ENCODE peak calls at places on chromosomes 11 and 22, in seven cellular contexts. M is heart left ventricle, I is A549, Y is uterus, V is ovary, J is endodermal cell, C is AG04450. L is an unnamed sample.

GRCh38 chr11:71156301-71156700 is 96.1 kb downstream of the SHANK2 start:
- DNase-seq in J (no peak), V (no peak), Y (no peak), C (no peak), M (no peak), I (no peak), L (no peak)

GRCh38 chr11:68601147-68601546 is 83.2 kb upstream of the GAL start:
- DNase-seq in Y (no peak), M (no peak), I (no peak), V (no peak), J (no peak), C (no peak), L (no peak)

GRCh38 chr22:37601540-37602442 is 6.8 kb upstream of the GGA1 start:
- DNase-seq in Y (no peak), C (no peak), V (no peak), J (peak; percentile 93), M (no peak), I (no peak), L (no peak)

GRCh38 chr11:64305691-64306562 is 603 bp downstream of the ESRRA start:
- DNase-seq in M (peak; percentile 77), C (no peak), J (peak; percentile 94), I (peak; percentile 38), Y (peak; percentile 66), V (peak; percentile 67), L (no peak)

GRCh38 chr22:40008726-40009125 is 14.0 kb downstream of the FAM83F start:
- DNase-seq in Y (no peak), I (no peak), C (no peak), M (no peak), J (no peak), V (no peak), L (no peak)

GRCh38 chr11:19553683-19554333 is 158.8 kb upstream of the NAV2 start:
- DNase-seq in V (peak; percentile 52), M (peak; percentile 80), I (peak; percentile 57), C (peak; percentile 44), Y (peak; percentile 67), J (peak; percentile 94), L (peak; percentile 87)

GRCh38 chr22:38403806-38404205 is 51.2 kb downstream of the KCNJ4 start:
- DNase-seq in J (peak; percentile 45), V (no peak), I (no peak), Y (no peak), C (no peak), M (no peak), L (no peak)

GRCh38 chr22:22703715-22704114 is 59.3 kb downstream of the GGTLC2 start:
- DNase-seq in I (peak; percentile 18), M (no peak), J (no peak), V (no peak), Y (no peak), C (no peak), L (no peak)

GRCh38 chr11:10916674-10917073 is 58.8 kb upstream of the ZBED5 start:
- DNase-seq in V (no peak), Y (no peak), J (no peak), C (no peak), I (no peak), M (no peak), L (no peak)

GRCh38 chr11:69475141-69475865 is 6.2 kb upstream of the LINC01488 start:
- DNase-seq in I (no peak), Y (no peak), J (no peak), M (no peak), V (no peak), C (no peak), L (no peak)

GRCh38 chr22:17258015-17258827 is 39.0 kb upstream of the ADA2 start:
- DNase-seq in I (no peak), M (peak; percentile 80), C (no peak), J (peak; percentile 91), Y (peak; percentile 63), V (no peak), L (no peak)

DNA sequence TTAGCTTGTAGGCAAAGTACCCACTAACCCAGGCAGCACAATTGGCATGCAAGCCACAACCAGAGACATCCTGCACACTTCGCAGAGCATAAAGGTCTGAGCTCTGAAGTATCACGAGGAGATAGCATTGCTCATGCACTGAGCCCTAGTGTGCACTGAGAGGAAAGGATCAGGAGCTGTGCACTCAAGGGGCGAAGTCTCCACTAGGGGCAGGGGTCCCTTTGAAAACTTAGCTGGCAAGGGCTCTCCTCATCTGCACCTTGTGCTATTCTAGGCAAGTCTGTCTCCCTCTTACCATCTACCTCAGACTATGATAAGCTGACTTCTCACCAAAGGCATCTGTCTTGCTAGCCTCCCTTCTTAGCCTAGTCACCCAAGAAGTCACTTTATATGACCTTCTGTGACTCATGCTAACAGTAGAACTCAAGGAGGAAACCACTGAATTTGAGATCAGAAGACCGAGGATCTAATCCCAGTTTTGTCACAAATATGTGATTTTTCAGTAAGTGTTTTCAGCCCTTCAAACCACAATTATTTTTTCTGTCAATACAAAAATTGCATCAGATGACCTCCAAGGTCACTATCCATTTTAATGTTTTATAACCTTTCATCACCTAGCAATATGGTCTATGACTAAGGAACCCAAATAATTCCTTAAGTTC is 1078.0 kb downstream of the NTM start:
- DNase-seq in M (no peak), J (peak; percentile 68), I (no peak), Y (no peak), C (no peak), V (no peak), L (no peak)
- TF ChIP-seq CTCF in M (no peak), J (peak; percentile 72), I (no peak), Y (no peak), C (peak; percentile 5), V (no peak), L (no peak)

DNA sequence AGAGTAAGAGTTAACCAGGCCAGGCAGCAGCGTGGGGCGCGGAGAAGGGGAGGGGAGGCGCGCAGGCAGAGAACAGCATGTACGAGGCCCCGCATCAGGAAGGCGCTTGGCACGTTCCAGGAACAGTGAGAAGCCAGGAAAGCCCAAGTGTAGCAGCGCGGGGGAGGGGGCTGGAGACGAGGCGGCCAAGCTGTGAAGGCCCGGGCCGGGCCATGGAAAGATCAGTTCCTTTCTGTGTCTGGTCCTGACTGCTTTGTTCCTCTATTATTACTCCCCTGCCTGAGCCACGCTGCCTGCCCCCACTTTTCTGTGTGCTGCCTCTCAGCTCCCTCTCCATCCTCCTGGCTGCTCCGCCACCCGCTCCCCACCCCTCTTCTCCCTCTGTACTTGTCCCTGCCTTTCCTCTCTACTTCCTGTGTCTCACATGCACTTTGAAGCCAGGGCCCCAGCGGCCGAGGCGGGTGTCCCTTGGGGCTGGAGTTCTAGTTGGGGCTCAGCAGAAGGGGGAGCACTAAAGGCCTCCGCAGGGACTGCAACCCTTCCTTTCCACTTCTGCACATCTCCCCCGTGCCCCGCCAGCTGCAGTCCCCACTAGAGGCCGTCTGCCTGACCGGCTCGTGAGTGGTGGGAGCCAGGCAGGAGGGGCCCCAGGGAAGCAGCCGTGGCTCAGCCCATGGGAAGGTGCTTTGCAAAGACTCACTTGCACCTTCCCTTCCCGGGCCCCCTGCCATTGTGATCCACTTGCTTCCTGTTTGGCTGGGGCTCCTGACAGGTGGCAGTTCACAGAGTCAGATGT is 63.7 kb downstream of the PRDM11 start:
- DNase-seq in C (no peak), I (no peak), V (peak; percentile 96), J (peak; percentile 86), M (peak; percentile 79), Y (peak; percentile 98), L (peak; percentile 78)
- H3K4me3 ChIP-seq in C (no peak overlapping the region), I (no peak overlapping the region), V (peak overlapping the region; percentile 14), J (no peak overlapping the region), M (no peak overlapping the region), Y (peak overlapping the region; percentile 1), L (no peak overlapping the region)

GRCh38 chr22:21075516-21076138 is 29.9 kb downstream of the LRRC74B start:
- DNase-seq in V (no peak), I (no peak), J (no peak), C (no peak), M (no peak), Y (no peak), L (no peak)

GRCh38 chr22:21074092-21074715 is 28.5 kb downstream of the LRRC74B start:
- DNase-seq in C (no peak), J (no peak), M (no peak), Y (no peak), V (no peak), I (peak; percentile 25), L (peak; percentile 25)

GRCh38 chr22:21073023-21073422 is 27.3 kb downstream of the LRRC74B start:
- DNase-seq in C (no peak), I (no peak), M (no peak), J (no peak), V (no peak), Y (no peak), L (no peak)

GRCh38 chr22:21070690-21071615 is 25.2 kb downstream of the LRRC74B start:
- DNase-seq in M (no peak), J (no peak), Y (no peak), V (no peak), C (no peak), I (no peak), L (no peak)

GRCh38 chr22:21073482-21073881 is 27.7 kb downstream of the LRRC74B start:
- DNase-seq in Y (no peak), V (no peak), J (no peak), C (no peak), I (no peak), M (no peak), L (peak; percentile 1)
- TF ChIP-seq CTCF in Y (no peak), V (no peak), J (no peak), C (no peak), I (no peak), M (no peak), L (no peak)

DNA sequence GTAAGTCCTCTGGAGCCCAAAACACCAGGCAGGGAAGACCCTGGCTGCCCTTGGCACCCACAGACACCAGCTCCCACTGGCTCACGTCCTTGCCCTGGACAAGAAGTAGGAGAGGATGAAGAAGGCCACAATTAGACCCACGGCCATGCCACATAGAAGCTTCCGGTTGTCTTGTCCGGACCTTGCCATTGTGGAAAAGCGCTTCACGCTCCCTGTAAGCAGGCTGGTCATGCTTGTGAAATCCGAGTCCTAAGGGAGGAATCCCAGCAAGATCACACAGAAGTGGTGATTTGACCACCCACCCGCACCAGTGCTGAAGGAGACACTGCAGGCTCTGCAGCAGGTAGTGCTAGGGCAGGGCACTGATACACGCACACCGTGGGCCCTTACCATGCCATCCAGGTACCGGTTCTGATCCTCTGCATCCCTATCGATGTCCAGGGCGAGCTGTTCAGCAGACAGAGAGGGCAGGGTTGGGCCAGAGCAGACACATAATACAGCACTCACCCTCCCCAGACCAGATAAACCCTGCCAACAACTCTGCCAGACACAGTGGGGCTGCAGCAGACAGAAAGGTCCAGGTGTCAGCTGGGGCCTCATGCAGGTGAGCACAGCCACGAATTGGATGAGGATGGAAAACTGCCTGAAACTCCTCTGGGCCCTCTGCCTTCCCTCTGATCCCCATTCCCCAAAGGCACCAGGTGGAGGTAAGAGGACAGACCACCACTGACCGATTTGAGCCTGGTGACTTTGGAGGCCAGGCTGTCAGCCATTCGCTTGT is 1.8 kb downstream of the BET1L start:
- DNase-seq in I (no peak), V (no peak), M (no peak), J (peak; percentile 29), Y (peak; percentile 13), C (no peak), L (no peak)
- H3K4me3 ChIP-seq in I (no peak overlapping the region), V (no peak overlapping the region), M (no peak overlapping the region), J (peak overlapping the region; percentile 99), Y (peak overlapping the region; percentile 92), C (peak overlapping the region; percentile 98), L (peak overlapping the region; percentile 76)